ENCODE peak calls at places on chromosomes 5 and 9, in nine cellular contexts. R, Q, H, C, W, S, N, E and F are unnamed samples.

GRCh38 chr5:54838843-54839242 is 146.6 kb downstream of the ESM1 start:
- DNase-seq in E (no peak), W (no peak), R (no peak), N (no peak), H (no peak), S (no peak), C (no peak), Q (no peak), F (no peak)

GRCh38 chr9:90046317-90046861 is 441.6 kb downstream of the GADD45G start:
- DNase-seq in Q (no peak), S (no peak), W (no peak), N (no peak), R (no peak), H (no peak), E (no peak), C (no peak), F (no peak)

GRCh38 chr5:139733698-139734491 is 61.7 kb upstream of the PSD2 start:
- DNase-seq in H (peak; percentile 63), S (no peak), R (no peak), W (no peak), E (no peak), N (peak; percentile 44), C (no peak), Q (no peak), F (no peak)

GRCh38 chr5:124583469-124584350 is 162.7 kb downstream of the ZNF608 start:
- DNase-seq in W (peak; percentile 70), S (no peak), Q (peak; percentile 61), H (no peak), E (no peak), R (no peak), N (no peak), C (peak; percentile 55), F (peak; percentile 60)

GRCh38 chr5:134549714-134550113 is 24.2 kb downstream of the JADE2 start:
- DNase-seq in W (no peak), H (no peak), N (no peak), R (no peak), E (no peak), C (no peak), S (no peak), Q (no peak), F (no peak)

GRCh38 chr5:170627271-170627670 is 123.5 kb downstream of the KCNIP1 start:
- DNase-seq in E (peak; percentile 2), W (no peak), H (no peak), Q (no peak), R (no peak), N (no peak), S (no peak), C (no peak), F (no peak)

GRCh38 chr9:14529047-14529446 is 164.2 kb downstream of the ZDHHC21 start:
- DNase-seq in Q (no peak), R (no peak), H (no peak), C (no peak), N (no peak), S (no peak), E (no peak), W (no peak), F (no peak)

GRCh38 chr5:156121234-156121633 is 205.7 kb upstream of the SGCD start:
- DNase-seq in W (no peak), R (no peak), N (no peak), H (no peak), E (no peak), Q (no peak), S (no peak), C (peak; percentile 78), F (no peak)

GRCh38 chr9:116409659-116410058 is 256.1 kb downstream of the PAPPA start:
- DNase-seq in C (no peak), N (no peak), W (no peak), E (no peak), R (no peak), H (no peak), S (no peak), Q (no peak), F (no peak)

GRCh38 chr5:2258861-2259260 is 376.1 kb upstream of the IRX4 start:
- DNase-seq in W (no peak), Q (no peak), N (no peak), H (no peak), E (no peak), S (no peak), R (no peak), C (no peak), F (no peak)

GRCh38 chr5:132183723-132184122 is 43.9 kb downstream of the P4HA2 start:
- DNase-seq in N (no peak), R (no peak), E (no peak), H (no peak), Q (no peak), S (no peak), C (no peak), W (no peak), F (no peak)

GRCh38 chr9:94941211-94941875 is 214.8 kb downstream of the AOPEP start:
- DNase-seq in H (peak; percentile 35), E (no peak), S (no peak), W (no peak), Q (no peak), R (no peak), C (no peak), N (no peak), F (no peak)

GRCh38 chr5:134043793-134044525 is 39.2 kb upstream of the VDAC1 start:
- DNase-seq in C (no peak), E (no peak), H (no peak), Q (no peak), R (no peak), N (no peak), S (no peak), W (no peak), F (no peak)

GRCh38 chr5:37975531-37975930 is 135.7 kb upstream of the GDNF start:
- DNase-seq in Q (no peak), N (no peak), R (no peak), H (no peak), C (no peak), W (no peak), S (no peak), E (no peak), F (no peak)

GRCh38 chr9:93072383-93072795 is 13.9 kb downstream of the SUSD3 start:
- DNase-seq in R (no peak), Q (no peak), C (no peak), W (no peak), S (peak; percentile 84), H (no peak), N (no peak), E (peak; percentile 63), F (peak; percentile 4)

GRCh38 chr5:94849821-94850736 is 231.6 kb downstream of the SLF1 start:
- DNase-seq in E (peak; percentile 10), N (peak; percentile 87), S (no peak), H (no peak), R (no peak), C (peak; percentile 48), Q (peak; percentile 14), W (peak; percentile 14), F (peak; percentile 34)

GRCh38 chr5:16464664-16465543 is 696 bp downstream of the ZNF622 start:
- DNase-seq in Q (no peak), H (no peak), N (peak; percentile 34), C (no peak), R (no peak), W (no peak), E (peak; percentile 9), S (no peak), F (no peak)

GRCh38 chr5:131952286-131952857 is 6.9 kb upstream of the MEIKIN start:
- DNase-seq in C (no peak), N (no peak), S (no peak), W (no peak), R (no peak), E (no peak), Q (peak; percentile 11), H (no peak), F (no peak)

DNA sequence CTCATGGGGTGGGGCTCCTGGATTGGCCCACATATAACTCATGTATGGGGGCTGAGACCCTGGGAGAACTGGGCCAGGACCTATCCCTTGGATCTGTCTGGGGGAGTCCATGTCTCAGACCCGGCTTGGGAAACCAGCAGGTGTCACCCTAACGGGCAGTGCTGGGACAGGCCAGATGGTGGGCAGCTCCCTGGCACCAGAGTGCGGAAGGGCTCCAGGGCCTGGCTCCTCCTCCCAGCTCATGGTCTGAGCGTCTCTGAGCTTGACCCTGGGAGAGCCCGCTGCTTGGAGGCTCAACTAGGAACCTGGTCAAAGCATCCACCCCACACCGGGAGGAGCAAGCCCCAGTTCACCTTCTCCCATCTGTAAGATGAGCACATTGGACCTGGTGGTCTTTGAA is 15.5 kb upstream of the NCS1 start:
- DNase-seq in Q (no peak), W (no peak), H (peak; percentile 92), S (no peak), C (no peak), E (peak; percentile 73), N (no peak), R (no peak), F (no peak)
- TF ChIP-seq CTCF in Q (peak; percentile 24), W (no peak), H (peak; percentile 74), S (no peak), C (no peak), E (peak; percentile 47), N (peak; percentile 56), R (no peak), F (peak; percentile 7)

GRCh38 chr9:136485049-136485647 is 2.3 kb upstream of the SEC16A start:
- DNase-seq in W (no peak), H (peak; percentile 85), C (no peak), S (peak; percentile 78), R (peak; percentile 34), Q (peak; percentile 50), N (peak; percentile 90), E (peak; percentile 81), F (no peak)
- H3K4me3 ChIP-seq in W (no peak overlapping the region), H (no peak overlapping the region), C (no peak overlapping the region), S (no peak overlapping the region), R (peak overlapping the region; percentile 88), Q (no peak overlapping the region), N (no peak overlapping the region), E (no peak overlapping the region), F (no peak overlapping the region)

GRCh38 chr5:40735609-40736008 is 20.2 kb downstream of the TTC33 start:
- DNase-seq in C (no peak), N (no peak), H (no peak), S (no peak), W (no peak), Q (no peak), R (no peak), E (no peak), F (no peak)

GRCh38 chr5:40736103-40736875 is 19.5 kb downstream of the TTC33 start:
- DNase-seq in S (no peak), W (no peak), R (no peak), H (no peak), N (peak; percentile 71), C (peak; percentile 17), Q (peak; percentile 47), E (no peak), F (no peak)

GRCh38 chr5:40734986-40735385 is 20.8 kb downstream of the TTC33 start:
- DNase-seq in H (no peak), E (no peak), W (no peak), C (no peak), N (no peak), R (no peak), S (no peak), Q (no peak), F (no peak)

GRCh38 chr5:40733439-40733838 is 22.3 kb downstream of the TTC33 start:
- DNase-seq in W (no peak), Q (no peak), H (no peak), E (no peak), R (no peak), C (no peak), N (no peak), S (no peak), F (no peak)

GRCh38 chr5:40733842-40734563 is 21.8 kb downstream of the TTC33 start:
- DNase-seq in R (no peak), S (no peak), Q (no peak), H (peak; percentile 45), E (no peak), N (no peak), C (no peak), W (no peak), F (no peak)
- TF ChIP-seq CTCF in R (no peak), S (no peak), Q (no peak), H (no peak), E (no peak), N (no peak), C (no peak), W (no peak), F (no peak)

GRCh38 chr5:140966293-140967225 is at the start of gene PCDHAC2:
- DNase-seq in H (peak; percentile 45), W (no peak), Q (no peak), S (peak; percentile 15), N (peak; percentile 94), E (peak; percentile 32), C (no peak), R (no peak), F (no peak)
- H3K4me3 ChIP-seq in H (peak within 1 kb of the TSS; percentile 50), W (peak within 1 kb of the TSS; percentile 44), Q (peak within 1 kb of the TSS; percentile 7), S (peak within 1 kb of the TSS; percentile 50), N (peak within 1 kb of the TSS; percentile 93), E (peak within 1 kb of the TSS; percentile 67), C (peak within 1 kb of the TSS; percentile 37), R (peak within 1 kb of the TSS; percentile 67), F (peak within 1 kb of the TSS; percentile 46)